ENCODE peak calls at places on chromosomes 7 and 10, in nine cellular contexts. T is iPS DF 6.9; R is MM.1S; Y is upper lobe of right lung; D is CD4-positive, alpha-beta memory T cell; Q is cardiac muscle cell; A is endodermal cell; U is left ventricle myocardium inferior; V is CD8-positive, alpha-beta T cell. X is an unnamed sample.

GRCh38 chr7:46949270-46949931 is 632.5 kb downstream of the TNS3 start:
- DNase-seq in T (no peak), R (no peak), Y (no peak), D (no peak), Q (no peak), A (no peak), U (no peak), V (no peak), X (no peak)

GRCh38 chr10:125169279-125169678 is 8.9 kb upstream of the CTBP2 start:
- DNase-seq in T (no peak), R (no peak), Y (no peak), D (no peak), Q (no peak), A (peak; percentile 18), U (no peak), V (no peak), X (no peak)

GRCh38 chr7:47882635-47883034 is 65.6 kb downstream of the PKD1L1 start:
- DNase-seq in T (no peak), R (no peak), Y (no peak), D (no peak), Q (no peak), A (no peak), U (no peak), V (no peak), X (no peak)

GRCh38 chr7:132653364-132653930 is 77.2 kb upstream of the PLXNA4 start:
- DNase-seq in T (no peak), R (peak; percentile 39), Y (no peak), D (no peak), Q (no peak), A (no peak), U (no peak), V (no peak), X (no peak)

GRCh38 chr10:46539596-46540411 is 16.7 kb downstream of the GPRIN2 start:
- DNase-seq in T (no peak), R (no peak), Y (peak; percentile 63), D (no peak), Q (no peak), A (no peak), U (no peak), V (no peak), X (no peak)

GRCh38 chr7:95440394-95441038 is 5.7 kb upstream of the PON2 start:
- DNase-seq in T (no peak), R (no peak), Y (no peak), D (no peak), Q (no peak), A (no peak), U (no peak), V (no peak), X (no peak)

GRCh38 chr7:139886206-139886605 is 57.1 kb downstream of the TBXAS1 start:
- DNase-seq in T (no peak), R (no peak), Y (no peak), D (no peak), Q (no peak), A (no peak), U (no peak), V (no peak), X (no peak)

GRCh38 chr7:83936056-83936703 is 258.4 kb downstream of the SEMA3A start:
- DNase-seq in T (peak; percentile 70), R (peak; percentile 75), Y (no peak), D (peak; percentile 20), Q (peak; percentile 82), A (peak; percentile 83), U (peak; percentile 18), V (peak; percentile 28), X (no peak)

GRCh38 chr10:121947931-121948330 is 20.1 kb upstream of the ATE1 start:
- DNase-seq in T (no peak), R (no peak), Y (no peak), D (no peak), Q (no peak), A (no peak), U (no peak), V (no peak), X (no peak)
- H3K4me3 ChIP-seq in T (no peak overlapping the region), R (no peak overlapping the region), Y (no peak overlapping the region), D (no peak overlapping the region), Q (no peak overlapping the region), A (no peak overlapping the region), U (no peak overlapping the region), V (no peak overlapping the region), X (no peak overlapping the region)

GRCh38 chr10:20745556-20745955 is 151.6 kb downstream of the NEBL start:
- DNase-seq in T (no peak), R (no peak), Y (no peak), D (no peak), Q (no peak), A (peak; percentile 83), U (no peak), V (no peak), X (no peak)
- H3K4me1 ChIP-seq in T (no peaks in the 10 kb centered on the region), R (no peaks in the 10 kb centered on the region), Y (no peaks in the 10 kb centered on the region), D (no peaks in the 10 kb centered on the region), Q (peaks cover 18% of the 10 kb centered on the region), A (peaks cover 8% of the 10 kb centered on the region), U (no peaks in the 10 kb centered on the region), V (no peaks in the 10 kb centered on the region), X (peaks cover 3% of the 10 kb centered on the region)

DNA sequence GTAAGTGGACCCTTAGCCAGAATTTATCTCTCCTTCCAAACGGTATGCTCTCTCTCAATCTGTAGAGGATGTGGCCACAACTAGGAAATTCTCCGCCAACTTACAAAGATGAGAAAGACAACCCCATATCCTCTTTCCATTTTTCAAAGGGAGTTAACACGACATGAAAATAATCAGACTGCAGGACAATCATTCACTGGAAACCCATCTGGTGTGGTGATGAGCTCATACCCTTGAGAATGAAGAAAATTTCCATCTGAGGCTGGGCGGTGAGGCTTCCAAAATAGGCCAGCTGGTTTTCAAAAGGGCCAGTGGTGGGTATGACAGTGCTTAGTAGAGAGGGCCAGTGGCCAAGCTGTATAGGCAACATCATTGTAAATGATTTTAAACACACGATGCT is 369.6 kb downstream of the FRMD4A start:
- DNase-seq in T (no peak), R (no peak), Y (no peak), D (no peak), Q (no peak), A (no peak), U (no peak), V (no peak), X (no peak)
- H3K27ac ChIP-seq in T (no peak overlapping the region), R (no peak overlapping the region), Y (no peak overlapping the region), D (no peak overlapping the region), Q (no peak overlapping the region), A (no peak overlapping the region), U (peak overlapping the region; percentile 70), V (no peak overlapping the region), X (no peak overlapping the region)

GRCh38 chr7:24284699-24285506 is 913 bp downstream of the NPY start:
- DNase-seq in T (no peak), R (no peak), Y (no peak), D (no peak), Q (peak; percentile 53), A (peak; percentile 82), U (no peak), V (no peak), X (no peak)

GRCh38 chr7:24279512-24279911 is 4.5 kb upstream of the NPY start:
- DNase-seq in T (no peak), R (no peak), Y (no peak), D (no peak), Q (no peak), A (no peak), U (no peak), V (no peak), X (no peak)

GRCh38 chr7:24283559-24283899 is 461 bp upstream of the NPY start:
- DNase-seq in T (no peak), R (no peak), Y (no peak), D (no peak), Q (no peak), A (peak; percentile 57), U (no peak), V (no peak), X (no peak)

GRCh38 chr7:24283900-24284698 is at the start of gene NPY:
- DNase-seq in T (no peak), R (no peak), Y (no peak), D (no peak), Q (peak; percentile 44), A (peak; percentile 66), U (no peak), V (no peak), X (peak; percentile 77)
- H3K4me3 ChIP-seq in T (peak within 1 kb of the TSS; percentile 14), R (peak within 1 kb of the TSS; percentile 33), Y (no peak within 1 kb of the TSS), D (no peak within 1 kb of the TSS), Q (peak within 1 kb of the TSS; percentile 26), A (peak within 1 kb of the TSS; percentile 76), U (peak within 1 kb of the TSS; percentile 33), V (peak within 1 kb of the TSS; percentile 37), X (no peak within 1 kb of the TSS)

GRCh38 chr7:142450206-142450605 is 192.3 kb upstream of the PRSS58 start:
- DNase-seq in T (no peak), R (no peak), Y (no peak), D (no peak), Q (peak; percentile 17), A (no peak), U (no peak), V (no peak), X (no peak)

GRCh38 chr7:142451817-142452216 is 194.0 kb upstream of the PRSS58 start:
- DNase-seq in T (no peak), R (no peak), Y (no peak), D (no peak), Q (no peak), A (no peak), U (no peak), V (no peak), X (no peak)

GRCh38 chr7:142451346-142451745 is 193.5 kb upstream of the PRSS58 start:
- DNase-seq in T (no peak), R (no peak), Y (no peak), D (no peak), Q (no peak), A (no peak), U (no peak), V (no peak), X (no peak)

GRCh38 chr7:142454862-142455261 is 197.0 kb upstream of the PRSS58 start:
- DNase-seq in T (no peak), R (no peak), Y (no peak), D (peak; percentile 39), Q (no peak), A (no peak), U (no peak), V (no peak), X (no peak)

DNA sequence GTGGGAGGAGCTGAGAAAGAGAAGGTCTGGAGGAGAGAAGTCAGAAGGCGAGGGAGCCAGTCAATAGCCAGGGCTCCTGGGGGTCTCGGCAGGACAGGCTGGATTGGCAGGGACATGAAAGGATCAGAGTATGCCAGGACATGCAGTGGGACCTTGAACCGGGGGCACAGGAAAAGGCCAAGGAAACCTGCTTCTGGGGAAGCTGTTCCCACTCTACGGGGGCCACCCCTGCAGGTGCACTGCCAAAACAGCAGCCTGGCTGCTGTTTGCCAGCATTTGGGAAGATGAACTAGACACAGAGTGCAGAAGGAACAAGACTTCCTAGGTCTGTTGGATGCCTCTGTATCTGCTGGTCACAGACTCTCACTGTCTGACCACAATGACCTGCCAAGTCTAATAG is 194.9 kb upstream of the PRSS58 start:
- DNase-seq in T (no peak), R (no peak), Y (no peak), D (no peak), Q (no peak), A (no peak), U (no peak), V (no peak), X (no peak)
- H3K4me1 ChIP-seq in T (no peaks in the 10 kb centered on the region), R (peaks cover 3% of the 10 kb centered on the region), Y (no peaks in the 10 kb centered on the region), D (peaks cover 6% of the 10 kb centered on the region), Q (no peaks in the 10 kb centered on the region), A (no peaks in the 10 kb centered on the region), U (no peaks in the 10 kb centered on the region), V (no peaks in the 10 kb centered on the region), X (no peaks in the 10 kb centered on the region)

GRCh38 chr7:79591275-79591623 is 137.8 kb upstream of the MAGI2 start:
- DNase-seq in T (no peak), R (no peak), Y (no peak), D (no peak), Q (no peak), A (no peak), U (no peak), V (no peak), X (no peak)
- H3K27ac ChIP-seq in T (no peak overlapping the region), R (no peak overlapping the region), Y (no peak overlapping the region), D (no peak overlapping the region), Q (no peak overlapping the region), A (no peak overlapping the region), U (no peak overlapping the region), V (no peak overlapping the region), X (no peak overlapping the region)

GRCh38 chr7:111540199-111540815 is 22.0 kb downstream of the IMMP2L start:
- DNase-seq in T (no peak), R (no peak), Y (no peak), D (no peak), Q (no peak), A (no peak), U (no peak), V (no peak), X (no peak)
- H3K4me3 ChIP-seq in T (no peak overlapping the region), R (no peak overlapping the region), Y (no peak overlapping the region), D (no peak overlapping the region), Q (no peak overlapping the region), A (no peak overlapping the region), U (no peak overlapping the region), V (no peak overlapping the region), X (no peak overlapping the region)